ENCODE peak calls at places on chromosome 4, in five cellular contexts. T is astrocyte, Z is K562, Y is fibroblast of lung, A is mammary epithelial cell. V is an unnamed sample. For H3K79me2, the result is how much of the 10 kb centered on the place peaks cover.

GRCh38 chr4:188779586-188779985 is 640.3 kb downstream of the TRIML1 start:
- DNase-seq in T (no peak), Z (no peak), Y (peak), A (peak), V (no peak)

GRCh38 chr4:108601517-108601916 is 18.9 kb upstream of the RPL34 start:
- DNase-seq in T (no peak), Z (no peak), Y (no peak), A (peak), V (no peak)

GRCh38 chr4:77190053-77190452 is 33.0 kb downstream of the CCNG2 start:
- DNase-seq in T (no peak), Z (no peak), Y (no peak), A (peak), V (no peak)

GRCh38 chr4:100494166-100494565 is 23.7 kb downstream of the EMCN start:
- DNase-seq in T (peak), Z (no peak), Y (peak), A (peak), V (no peak)

GRCh38 chr4:176775326-176775725 is 17.4 kb downstream of the VEGFC start:
- DNase-seq in T (no peak), Z (no peak), Y (no peak), A (no peak), V (no peak)

GRCh38 chr4:159227984-159228383 is 125.1 kb downstream of the RAPGEF2 start:
- DNase-seq in T (peak), Z (no peak), Y (peak), A (peak), V (peak)

GRCh38 chr4:20028694-20029093 is 223.0 kb upstream of the SLIT2 start:
- DNase-seq in T (peak), Z (no peak), Y (peak), A (peak), V (peak)

GRCh38 chr4:98544818-98545399 is 113.5 kb downstream of the TSPAN5 start:
- DNase-seq in T (no peak), Z (no peak), Y (no peak), A (no peak), V (no peak)

GRCh38 chr4:153159016-153159415 is 45.2 kb upstream of the TRIM2 start:
- DNase-seq in T (no peak), Z (no peak), Y (no peak), A (no peak), V (no peak)

GRCh38 chr4:132071815-132072214 is 1077.3 kb upstream of the PCDH10 start:
- DNase-seq in T (peak), Z (no peak), Y (peak), A (peak), V (peak)

GRCh38 chr4:186726150-186726439 is 2.4 kb upstream of the FAT1 start:
- DNase-seq in T (no peak), Z (no peak), Y (no peak), A (no peak), V (peak)

GRCh38 chr4:118279328-118279727 is 73.5 kb downstream of the PRSS12 start:
- DNase-seq in T (no peak), Z (peak), Y (no peak), A (no peak), V (no peak)

GRCh38 chr4:112526061-112526460 is 10.1 kb upstream of the NEUROG2 start:
- DNase-seq in T (no peak), Z (no peak), Y (no peak), A (peak), V (no peak)

GRCh38 chr4:121269001-121269400 is 104.9 kb upstream of the TNIP3 start:
- DNase-seq in T (no peak), Z (no peak), Y (no peak), A (no peak), V (no peak)

GRCh38 chr4:47786958-47787370 is 50.9 kb downstream of the CORIN start:
- DNase-seq in T (no peak), Z (no peak), Y (no peak), A (no peak), V (no peak)

GRCh38 chr4:18057821-18058533 is 36.4 kb upstream of the LCORL start:
- DNase-seq in T (no peak), Z (no peak), Y (no peak), A (no peak), V (no peak)

GRCh38 chr4:102787096-102787867 is 26.5 kb upstream of the MANBA start:
- DNase-seq in T (peak), Z (no peak), Y (peak), A (peak), V (no peak)

GRCh38 chr4:88743696-88744095 is 46.1 kb upstream of the NAP1L5 start:
- DNase-seq in T (peak), Z (no peak), Y (peak), A (no peak), V (no peak)

GRCh38 chr4:48126621-48127020 is 7.4 kb downstream of the TXK start:
- DNase-seq in T (no peak), Z (peak), Y (no peak), A (no peak), V (no peak)

GRCh38 chr4:14877246-14878220 is 124.7 kb upstream of the CPEB2 start:
- DNase-seq in T (peak), Z (no peak), Y (no peak), A (no peak), V (no peak)

GRCh38 chr4:8295471-8295870 is 25.9 kb downstream of the HTRA3 start:
- DNase-seq in T (no peak), Z (no peak), Y (no peak), A (no peak), V (no peak)

GRCh38 chr4:76545161-76545884 is 110.3 kb downstream of the SHROOM3 start:
- DNase-seq in T (peak), Z (no peak), Y (no peak), A (peak), V (no peak)

GRCh38 chr4:168200685-168201084 is 108.3 kb downstream of the ANXA10 start:
- DNase-seq in T (no peak), Z (no peak), Y (no peak), A (peak), V (peak)

GRCh38 chr4:3330682-3331081 is 37.9 kb downstream of the RGS12 start:
- DNase-seq in T (no peak), Z (no peak), Y (no peak), A (no peak), V (peak)
- TF ChIP-seq EZH2 in T (no peak), Z (no peak), Y (no peak), A (no peak), V (no peak)

DNA sequence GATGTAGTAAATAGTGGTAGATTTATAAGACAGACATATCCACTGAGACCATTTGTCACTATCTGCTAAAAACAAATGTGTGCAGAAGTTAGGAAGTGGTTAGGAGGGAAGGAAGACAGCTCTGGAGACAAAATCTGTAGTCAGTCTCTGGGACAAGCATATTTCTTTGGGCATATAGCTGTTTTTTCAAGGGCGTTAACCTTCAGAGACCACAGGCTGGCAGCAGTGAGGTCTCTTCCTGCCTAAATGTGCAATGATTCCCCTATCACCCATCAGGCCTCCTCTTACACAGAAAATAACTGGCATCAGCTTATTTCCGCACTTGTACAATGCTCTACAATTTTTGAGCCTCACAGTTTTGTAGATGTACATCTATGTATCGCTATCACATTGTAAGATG is 6.5 kb downstream of the TMEM150C start:
- DNase-seq in T (no peak), Z (no peak), Y (no peak), A (no peak), V (no peak)
- TF ChIP-seq CTCF in T (no peak), Z (peak), Y (no peak), A (no peak), V (peak)

GRCh38 chr4:26360864-26361263 is 40.0 kb downstream of the RBPJ start:
- DNase-seq in T (no peak), Z (no peak), Y (no peak), A (no peak), V (no peak)
- H3K79me2 ChIP-seq in T (half or more), Z (half or more), Y (half or more), A (half or more), V (half or more)

DNA sequence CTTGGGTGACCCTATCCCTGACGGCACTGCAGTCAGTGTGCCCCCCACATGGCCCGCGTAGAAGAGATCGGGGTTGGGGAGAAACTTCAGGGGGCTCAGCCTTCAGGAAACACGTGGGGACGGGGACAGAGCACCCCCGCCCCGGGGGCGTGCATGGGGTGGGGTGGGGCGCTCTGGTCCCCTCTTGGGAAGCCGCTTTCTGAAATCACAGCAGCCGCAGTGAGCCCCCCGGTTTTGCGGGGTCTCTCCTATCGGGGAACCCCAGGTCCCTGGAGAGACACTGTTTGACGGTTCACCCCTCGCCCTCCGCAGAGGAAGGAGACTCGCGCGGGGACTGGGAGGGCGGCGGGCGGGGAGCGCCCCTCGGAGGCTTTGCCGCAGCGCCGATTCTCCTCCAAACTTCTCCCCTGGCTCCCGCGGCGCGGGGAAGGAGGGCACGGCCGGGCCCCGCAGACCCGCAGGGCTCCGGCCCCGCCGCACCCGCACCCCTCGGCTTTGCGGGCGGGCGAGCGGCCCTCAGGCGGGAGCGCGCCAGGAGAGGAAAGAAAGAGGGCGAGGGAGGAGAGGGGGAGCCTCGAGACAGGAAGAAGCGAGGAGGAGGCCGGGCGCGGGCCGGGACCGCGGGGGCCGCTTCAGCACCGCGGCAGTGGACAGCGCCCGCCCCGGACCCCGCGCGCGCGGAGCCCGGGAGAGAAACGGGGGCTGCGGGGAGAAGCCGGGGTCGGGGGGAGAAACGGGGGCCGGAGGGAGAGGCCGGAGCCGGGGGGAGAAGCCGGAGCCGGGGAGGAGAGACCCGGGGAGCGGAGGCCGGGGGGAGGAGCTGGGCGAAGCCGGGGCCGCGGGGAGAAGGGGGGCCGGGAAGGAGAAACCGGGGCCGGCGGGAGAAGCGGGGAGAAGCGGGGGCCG is 613 bp downstream of the CPLX1 start:
- DNase-seq in T (no peak), Z (peak), Y (no peak), A (no peak), V (no peak)
- TF ChIP-seq EZH2 in T (peak), Z (no peak), Y (peak), A (no peak), V (peak)

DNA sequence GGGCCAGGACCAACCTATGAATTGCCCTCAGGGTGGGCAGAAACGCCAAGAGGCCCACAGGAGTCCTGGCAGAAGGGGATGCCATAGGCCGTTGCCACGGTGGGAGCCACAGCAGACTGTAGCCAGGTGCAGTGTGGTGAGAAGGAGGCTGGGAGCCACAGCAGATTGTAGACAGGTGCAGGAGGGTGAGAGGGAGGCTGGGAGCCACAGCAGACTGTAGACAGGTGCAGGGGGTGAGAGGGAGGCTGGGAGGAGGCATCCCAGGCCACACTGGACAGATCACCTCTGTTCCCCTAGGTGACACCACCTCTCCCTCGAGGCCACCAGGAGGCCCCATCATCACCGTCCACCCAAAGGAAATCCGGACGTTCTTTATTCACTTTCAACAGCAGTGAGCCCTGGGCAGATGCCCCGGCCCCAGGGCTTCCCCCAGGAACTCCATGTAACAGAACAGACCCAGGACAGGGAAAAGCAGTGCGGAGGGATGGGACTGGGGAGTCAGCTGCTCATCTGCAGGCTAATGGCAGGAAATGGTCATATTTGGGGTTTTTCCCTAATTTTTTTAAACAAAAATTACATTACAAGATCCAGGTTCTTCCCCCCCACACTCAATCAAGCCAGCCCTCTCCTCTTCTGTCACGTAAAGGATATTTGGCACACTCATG is 19.5 kb upstream of the MRFAP1 start:
- DNase-seq in T (no peak), Z (peak), Y (no peak), A (no peak), V (no peak)
- TF ChIP-seq CTCF in T (no peak), Z (peak), Y (no peak), A (no peak), V (no peak)

GRCh38 chr4:41076481-41076880 is 137.9 kb downstream of the APBB2 start:
- DNase-seq in T (no peak), Z (no peak), Y (no peak), A (no peak), V (no peak)
- H3K79me2 ChIP-seq in T (under half), Z (under half), Y (under half), A (half or more), V (half or more)

GRCh38 chr4:80208606-80209005 is 11.3 kb downstream of the PRDM8 start:
- DNase-seq in T (no peak), Z (no peak), Y (no peak), A (no peak), V (no peak)

GRCh38 chr4:80207172-80207583 is 9.9 kb downstream of the PRDM8 start:
- DNase-seq in T (no peak), Z (no peak), Y (no peak), A (no peak), V (no peak)

GRCh38 chr4:80206111-80206510 is 8.8 kb downstream of the PRDM8 start:
- DNase-seq in T (no peak), Z (no peak), Y (no peak), A (no peak), V (no peak)

GRCh38 chr4:80207664-80208063 is 10.4 kb downstream of the PRDM8 start:
- DNase-seq in T (no peak), Z (no peak), Y (no peak), A (no peak), V (no peak)

GRCh38 chr4:80206541-80207171 is 9.4 kb downstream of the PRDM8 start:
- DNase-seq in T (no peak), Z (no peak), Y (no peak), A (no peak), V (peak)
- TF ChIP-seq EZH2 in T (no peak), Z (no peak), Y (no peak), A (no peak), V (no peak)

DNA sequence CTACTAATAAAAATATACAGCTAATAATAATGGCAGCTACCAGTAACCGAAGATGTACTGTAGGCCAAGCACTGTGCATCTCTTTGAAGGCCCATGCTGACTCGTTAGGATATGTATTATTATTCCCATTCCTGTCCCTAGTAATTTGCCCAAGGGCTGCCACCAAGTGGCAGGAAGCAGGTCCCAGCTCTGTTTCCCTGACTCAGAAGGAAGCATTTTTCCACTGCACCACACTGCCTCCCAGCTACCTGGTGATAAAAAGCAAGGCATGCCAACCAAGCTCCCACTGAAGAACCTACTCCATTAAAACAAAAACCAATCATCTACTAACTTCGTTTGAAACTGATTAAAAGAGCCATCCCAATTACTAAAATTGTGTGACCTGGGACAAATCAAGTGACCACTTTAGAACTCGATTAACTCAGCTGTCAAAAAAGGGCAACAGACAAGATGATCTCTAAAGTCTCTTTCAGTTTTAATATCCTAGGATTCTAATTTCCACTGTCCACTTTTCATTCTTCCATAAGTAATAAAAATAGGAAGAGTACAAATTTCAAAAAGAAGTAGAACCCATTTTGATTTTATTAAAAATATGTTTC is 24.3 kb upstream of the PGM2 start:
- DNase-seq in T (peak), Z (peak), Y (peak), A (peak), V (peak)
- TF ChIP-seq CTCF in T (peak), Z (peak), Y (peak), A (peak), V (peak)

DNA sequence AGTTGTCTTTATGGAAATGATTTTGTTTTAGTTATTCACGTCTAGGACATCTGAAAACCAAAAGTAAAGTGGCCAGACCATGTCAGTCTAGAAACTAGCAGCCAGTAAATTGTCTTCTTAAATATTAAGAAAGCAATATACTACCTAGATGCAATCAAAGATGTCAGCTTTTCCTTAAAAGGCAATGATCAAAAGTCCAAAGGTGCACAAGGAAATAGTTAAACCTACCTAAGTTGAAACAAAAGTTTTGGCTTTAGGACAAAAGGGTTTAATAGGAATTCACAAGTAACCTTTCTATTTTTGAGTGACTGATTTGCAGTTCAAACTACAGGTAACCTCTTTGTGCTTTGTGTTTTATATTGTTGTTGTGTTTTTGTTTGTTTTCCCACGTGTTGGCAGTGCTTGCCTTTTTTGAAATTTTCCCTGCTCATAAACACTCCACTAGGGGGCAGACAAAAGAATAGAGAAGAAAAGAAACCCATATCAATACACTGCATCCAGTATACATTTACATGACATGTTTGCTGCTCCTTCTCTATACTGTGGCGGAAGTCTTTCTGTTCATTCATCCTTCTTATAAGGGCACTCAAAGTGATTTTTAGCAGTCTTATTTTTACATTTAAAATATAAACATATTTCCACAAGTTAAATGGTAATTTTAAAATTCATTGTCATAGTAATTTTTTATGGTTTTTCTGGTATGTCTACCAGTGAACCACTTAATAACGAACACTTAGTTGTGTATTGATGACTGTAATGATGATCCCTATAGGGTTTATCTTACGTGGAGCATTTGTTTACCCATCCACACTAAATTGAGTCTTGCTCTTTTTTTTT is 62.7 kb downstream of the GAB1 start:
- DNase-seq in T (no peak), Z (peak), Y (peak), A (peak), V (peak)
- H3K79me2 ChIP-seq in T (under half), Z (under half), Y (under half), A (under half), V (under half)

V was measured in endothelial cell of umbilical vein.